ENCODE peak calls at places on chromosomes 4 and X, in six cellular contexts. K is AG08395; B is Calu3; F is CD4-positive, CD25-positive, alpha-beta regulatory T cell; P is nucleus accumbens; Y is hypothalamus. U is an unnamed sample.
A peak's percentile ranks its signal among the peaks of the same experiment; 100 is the strongest.

GRCh38 chr4:102027961-102028360 is 237.4 kb downstream of the BANK1 start:
- DNase-seq in K (no peak), B (no peak), F (no peak), P (no peak), Y (no peak), U (no peak)

GRCh38 chr4:25113915-25114904 is 46.0 kb downstream of the SEPSECS start:
- DNase-seq in K (peak; percentile 83), B (no peak), F (no peak), P (no peak), Y (no peak), U (no peak)

GRCh38 chr4:4394644-4395043 is 7.7 kb downstream of the NSG1 start:
- DNase-seq in K (no peak), B (no peak), F (no peak), P (no peak), Y (no peak), U (no peak)

GRCh38 chrX:76253432-76253831 is 80.6 kb downstream of the PBDC1 start:
- DNase-seq in K (peak; percentile 30), B (peak; percentile 34), F (peak; percentile 6), P (no peak), Y (no peak), U (peak; percentile 23)

GRCh38 chrX:70769659-70770232 is 138.8 kb downstream of the TEX11 start:
- DNase-seq in K (peak; percentile 7), B (no peak), F (no peak), P (no peak), Y (no peak), U (no peak)

GRCh38 chr4:150108693-150109092 is 30.4 kb downstream of the DCLK2 start:
- DNase-seq in K (no peak), B (no peak), F (no peak), P (no peak), Y (no peak), U (no peak)

GRCh38 chr4:88017516-88018302 is 10.3 kb downstream of the PKD2 start:
- DNase-seq in K (peak; percentile 89), B (no peak), F (no peak), P (no peak), Y (no peak), U (no peak)

GRCh38 chrX:17046478-17047097 is 100.1 kb downstream of the REPS2 start:
- DNase-seq in K (peak; percentile 66), B (peak; percentile 74), F (peak; percentile 3), P (peak; percentile 36), Y (no peak), U (peak; percentile 75)

GRCh38 chr4:152999376-153000067 is 63.4 kb downstream of the FHDC1 start:
- DNase-seq in K (no peak), B (no peak), F (no peak), P (no peak), Y (no peak), U (no peak)

GRCh38 chrX:41480508-41481260 is 33.5 kb downstream of the NYX start:
- DNase-seq in K (no peak), B (no peak), F (no peak), P (no peak), Y (no peak), U (no peak)

GRCh38 chr4:88006956-88007303 is 505 bp upstream of the PKD2 start:
- DNase-seq in K (no peak), B (no peak), F (no peak), P (no peak), Y (no peak), U (no peak)

GRCh38 chrX:77749695-77750094 is 36.3 kb downstream of the ATRX start:
- DNase-seq in K (no peak), B (no peak), F (no peak), P (no peak), Y (no peak), U (no peak)

GRCh38 chr4:128540122-128540521 is 252.5 kb upstream of the PGRMC2 start:
- DNase-seq in K (no peak), B (no peak), F (no peak), P (no peak), Y (no peak), U (no peak)

GRCh38 chr4:2794707-2795557 is 2.0 kb downstream of the SH3BP2 start:
- DNase-seq in K (peak; percentile 70), B (no peak), F (no peak), P (no peak), Y (no peak), U (no peak)

GRCh38 chr4:185839204-185839712 is 27.3 kb upstream of the SORBS2 start:
- DNase-seq in K (peak; percentile 92), B (peak; percentile 45), F (no peak), P (no peak), Y (no peak), U (peak; percentile 23)

GRCh38 chr4:186272699-186273370 is 6.8 kb downstream of the F11 start:
- DNase-seq in K (no peak), B (no peak), F (no peak), P (no peak), Y (no peak), U (no peak)

GRCh38 chr4:147560632-147561031 is 56.6 kb upstream of the TMEM184C start:
- DNase-seq in K (peak; percentile 24), B (no peak), F (no peak), P (no peak), Y (no peak), U (no peak)

GRCh38 chr4:8109406-8110065 is 49.1 kb downstream of the ABLIM2 start:
- DNase-seq in K (no peak), B (no peak), F (no peak), P (no peak), Y (no peak), U (no peak)

GRCh38 chrX:7088968-7089615 is 58.4 kb upstream of the STS start:
- DNase-seq in K (no peak), B (peak; percentile 25), F (no peak), P (no peak), Y (no peak), U (no peak)